ENCODE peak calls at places on chromosomes 11 and 22, in ten cellular contexts. One of them, this sample, is unnamed.
A peak's percentile ranks its signal among the peaks of the same experiment; 100 is the strongest.

GRCh38 chr11:28268925-28269324 is 160.7 kb downstream of the METTL15 start:
- DNase-seq in heart left ventricle: no peak
- DNase-seq in H54: no peak
- DNase-seq in HTR-8/SVneo: no peak
- DNase-seq in H4: no peak
- DNase-seq in COLO829: no peak
- DNase-seq in iPS-NIHi11: no peak
- DNase-seq in GF-D8: no peak
- DNase-seq in NCI-H510A: no peak
- DNase-seq in kidney glomerular epithelial cell: no peak
- DNase-seq in this sample: no peak

GRCh38 chr11:119964136-119965025 is 173.5 kb downstream of the TRIM29 start:
- DNase-seq in iPS-NIHi11: peak; percentile 58
- DNase-seq in HTR-8/SVneo: no peak
- DNase-seq in kidney glomerular epithelial cell: no peak
- DNase-seq in heart left ventricle: no peak
- DNase-seq in H4: peak; percentile 50
- DNase-seq in COLO829: peak; percentile 10
- DNase-seq in H54: no peak
- DNase-seq in NCI-H510A: no peak
- DNase-seq in GF-D8: no peak
- DNase-seq in this sample: peak; percentile 26

GRCh38 chr11:120432056-120433018 is 79.2 kb upstream of the GRIK4 start:
- DNase-seq in iPS-NIHi11: peak; percentile 19
- DNase-seq in GF-D8: no peak
- DNase-seq in kidney glomerular epithelial cell: peak; percentile 99
- DNase-seq in COLO829: peak; percentile 72
- DNase-seq in H4: peak; percentile 98
- DNase-seq in NCI-H510A: no peak
- DNase-seq in heart left ventricle: no peak
- DNase-seq in H54: peak; percentile 18
- DNase-seq in HTR-8/SVneo: peak; percentile 82
- DNase-seq in this sample: peak; percentile 94

GRCh38 chr22:45112136-45112879 is 51.4 kb upstream of the NUP50 start:
- DNase-seq in NCI-H510A: no peak
- DNase-seq in H4: no peak
- DNase-seq in heart left ventricle: no peak
- DNase-seq in H54: no peak
- DNase-seq in iPS-NIHi11: no peak
- DNase-seq in GF-D8: no peak
- DNase-seq in kidney glomerular epithelial cell: no peak
- DNase-seq in COLO829: no peak
- DNase-seq in HTR-8/SVneo: no peak
- DNase-seq in this sample: no peak

GRCh38 chr11:118639899-118640298 is 32.5 kb downstream of the PHLDB1 start:
- DNase-seq in GF-D8: no peak
- DNase-seq in COLO829: no peak
- DNase-seq in iPS-NIHi11: no peak
- DNase-seq in kidney glomerular epithelial cell: no peak
- DNase-seq in HTR-8/SVneo: no peak
- DNase-seq in NCI-H510A: no peak
- DNase-seq in H54: no peak
- DNase-seq in H4: no peak
- DNase-seq in heart left ventricle: peak; percentile 57
- DNase-seq in this sample: no peak

GRCh38 chr11:27716216-27716615 is 16.0 kb upstream of the BDNF start:
- DNase-seq in HTR-8/SVneo: no peak
- DNase-seq in COLO829: no peak
- DNase-seq in kidney glomerular epithelial cell: no peak
- DNase-seq in GF-D8: no peak
- DNase-seq in heart left ventricle: no peak
- DNase-seq in H54: no peak
- DNase-seq in H4: no peak
- DNase-seq in NCI-H510A: no peak
- DNase-seq in iPS-NIHi11: no peak
- DNase-seq in this sample: no peak

GRCh38 chr11:131561486-131561885 is 191.1 kb downstream of the NTM start:
- DNase-seq in heart left ventricle: no peak
- DNase-seq in NCI-H510A: no peak
- DNase-seq in HTR-8/SVneo: no peak
- DNase-seq in COLO829: no peak
- DNase-seq in GF-D8: no peak
- DNase-seq in iPS-NIHi11: peak; percentile 15
- DNase-seq in H4: no peak
- DNase-seq in H54: no peak
- DNase-seq in kidney glomerular epithelial cell: no peak
- DNase-seq in this sample: no peak

GRCh38 chr22:32000171-32000570 is 42.9 kb upstream of the SLC5A1 start:
- DNase-seq in GF-D8: no peak
- DNase-seq in heart left ventricle: no peak
- DNase-seq in HTR-8/SVneo: no peak
- DNase-seq in NCI-H510A: no peak
- DNase-seq in H54: no peak
- DNase-seq in kidney glomerular epithelial cell: no peak
- DNase-seq in H4: no peak
- DNase-seq in iPS-NIHi11: no peak
- DNase-seq in COLO829: no peak
- DNase-seq in this sample: no peak

GRCh38 chr22:48835364-48835763 is 992.3 kb downstream of the BRD1 start:
- DNase-seq in kidney glomerular epithelial cell: no peak
- DNase-seq in COLO829: no peak
- DNase-seq in NCI-H510A: no peak
- DNase-seq in GF-D8: no peak
- DNase-seq in heart left ventricle: no peak
- DNase-seq in HTR-8/SVneo: no peak
- DNase-seq in H54: no peak
- DNase-seq in iPS-NIHi11: no peak
- DNase-seq in H4: no peak
- DNase-seq in this sample: no peak

GRCh38 chr11:110092577-110093406 is at the start of gene ZC3H12C:
- DNase-seq in heart left ventricle: peak; percentile 86
- DNase-seq in H4: peak; percentile 83
- DNase-seq in GF-D8: peak; percentile 67
- DNase-seq in iPS-NIHi11: peak; percentile 79
- DNase-seq in kidney glomerular epithelial cell: peak; percentile 89
- DNase-seq in HTR-8/SVneo: peak; percentile 78
- DNase-seq in NCI-H510A: peak; percentile 84
- DNase-seq in H54: peak; percentile 59
- DNase-seq in COLO829: peak; percentile 50
- DNase-seq in this sample: no peak

GRCh38 chr11:20070459-20070858 is 89.8 kb downstream of the DBX1 start:
- DNase-seq in H4: peak; percentile 82
- DNase-seq in HTR-8/SVneo: no peak
- DNase-seq in GF-D8: no peak
- DNase-seq in NCI-H510A: peak; percentile 53
- DNase-seq in kidney glomerular epithelial cell: no peak
- DNase-seq in iPS-NIHi11: no peak
- DNase-seq in COLO829: no peak
- DNase-seq in heart left ventricle: no peak
- DNase-seq in H54: no peak
- DNase-seq in this sample: no peak

GRCh38 chr22:26453195-26453594 is 24.1 kb downstream of the ASPHD2 start:
- DNase-seq in kidney glomerular epithelial cell: no peak
- DNase-seq in HTR-8/SVneo: no peak
- DNase-seq in COLO829: no peak
- DNase-seq in GF-D8: no peak
- DNase-seq in H54: no peak
- DNase-seq in heart left ventricle: no peak
- DNase-seq in iPS-NIHi11: no peak
- DNase-seq in NCI-H510A: no peak
- DNase-seq in H4: no peak
- DNase-seq in this sample: no peak

GRCh38 chr11:91585035-91585801 is 639.4 kb upstream of the FAT3 start:
- DNase-seq in HTR-8/SVneo: no peak
- DNase-seq in COLO829: no peak
- DNase-seq in GF-D8: no peak
- DNase-seq in heart left ventricle: no peak
- DNase-seq in iPS-NIHi11: no peak
- DNase-seq in H54: no peak
- DNase-seq in NCI-H510A: no peak
- DNase-seq in H4: no peak
- DNase-seq in kidney glomerular epithelial cell: no peak
- DNase-seq in this sample: no peak